ENCODE peak calls at places on chromosomes 4 and X, in five cellular contexts. E is upper lobe of right lung, X is endodermal cell, V is skeletal muscle cell, M is astrocyte of the spinal cord. D is an unnamed sample.

GRCh38 chr4:76377922-76378321 is 43.0 kb downstream of the CCDC158 start:
- DNase-seq in X (peak), E (peak), M (peak), V (no peak), D (no peak)

GRCh38 chrX:101191217-101191750 is 28.3 kb upstream of the DRP2 start:
- DNase-seq in E (peak), M (no peak), X (peak), V (no peak), D (no peak)

GRCh38 chrX:93673056-93673868 is at the start of gene NAP1L3:
- DNase-seq in E (peak), V (peak), X (peak), M (peak), D (no peak)

GRCh38 chr4:100026066-100026465 is 76.0 kb upstream of the H2AZ1 start:
- DNase-seq in V (no peak), X (no peak), E (no peak), M (no peak), D (no peak)

GRCh38 chrX:9627827-9628406 is 137.7 kb downstream of the GPR143 start:
- DNase-seq in M (no peak), E (no peak), X (no peak), V (no peak), D (peak)

GRCh38 chr4:42767669-42768068 is 110.8 kb upstream of the ATP8A1 start:
- DNase-seq in E (no peak), V (no peak), X (peak), M (no peak), D (no peak)

GRCh38 chrX:11438767-11439166 is 145.6 kb downstream of the AMELX start:
- DNase-seq in X (no peak), V (peak), E (no peak), M (peak), D (no peak)

GRCh38 chrX:10007604-10008003 is 40.4 kb downstream of the CLDN34 start:
- DNase-seq in M (no peak), E (no peak), V (no peak), X (no peak), D (no peak)

GRCh38 chr4:33616121-33616520 is 2628.2 kb downstream of the ARAP2 start:
- DNase-seq in E (no peak), M (no peak), V (no peak), X (no peak), D (no peak)

GRCh38 chr4:144514736-144515135 is 131.2 kb upstream of the HHIP start:
- DNase-seq in E (no peak), X (no peak), V (no peak), M (no peak), D (no peak)

GRCh38 chr4:128831526-128832252 is 22.2 kb downstream of the JADE1 start:
- DNase-seq in X (peak), E (no peak), M (peak), V (no peak), D (no peak)

GRCh38 chrX:107571296-107571998 is 56.9 kb upstream of the PRPS1 start:
- DNase-seq in X (no peak), E (no peak), V (peak), M (peak), D (peak)

GRCh38 chr4:77226939-77227705 is 70.1 kb downstream of the CCNG2 start:
- DNase-seq in M (no peak), E (no peak), V (no peak), X (no peak), D (no peak)

GRCh38 chr4:106690487-106690886 is 321.9 kb upstream of the GIMD1 start:
- DNase-seq in M (peak), E (no peak), X (no peak), V (no peak), D (peak)

GRCh38 chr4:31125061-31125460 is 404.9 kb downstream of the PCDH7 start:
- DNase-seq in M (no peak), V (no peak), E (no peak), X (no peak), D (no peak)

GRCh38 chr4:18695733-18696527 is 674.4 kb upstream of the LCORL start:
- DNase-seq in M (no peak), E (no peak), V (no peak), X (peak), D (no peak)

GRCh38 chrX:2696698-2697215 is 5.7 kb downstream of the CD99 start:
- DNase-seq in V (peak), E (no peak), X (no peak), M (peak), D (no peak)

GRCh38 chr4:168433576-168433975 is 46.7 kb downstream of the DDX60L start:
- DNase-seq in V (no peak), E (no peak), X (no peak), M (no peak), D (no peak)

DNA sequence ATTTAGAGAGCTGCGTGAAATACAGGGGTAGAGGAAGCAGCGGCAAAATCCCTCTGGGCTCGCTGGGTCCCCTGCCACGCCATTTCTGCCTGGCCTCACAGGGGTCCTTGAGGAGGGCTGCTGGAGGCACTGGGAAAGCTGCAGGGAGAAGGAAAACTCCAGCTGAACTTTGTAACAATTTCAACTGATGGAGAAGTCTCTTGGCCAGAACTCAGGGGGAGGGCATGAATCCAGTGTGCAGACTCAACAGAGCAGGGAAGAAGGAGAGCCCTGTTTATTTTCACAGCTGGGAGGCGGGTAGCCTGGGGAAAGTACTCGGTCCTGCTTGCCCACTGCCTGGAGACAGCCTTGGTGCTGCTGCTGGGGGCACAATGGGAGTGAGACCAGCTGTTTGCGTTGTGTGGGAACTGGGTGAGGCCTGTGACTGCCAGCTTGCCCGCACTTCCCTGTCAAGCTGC is 93.2 kb upstream of the MAPK10 start:
- DNase-seq in M (peak), E (no peak), V (no peak), X (no peak), D (no peak)
- H3K4me3 ChIP-seq in M (peak), E (peak), V (no peak), X (no peak), D (no peak)

GRCh38 chr4:160848901-160849735 is 1314.7 kb downstream of the FSTL5 start:
- DNase-seq in X (peak), E (no peak), M (peak), V (peak), D (no peak)
- H3K4me3 ChIP-seq in X (no peak), E (no peak), M (peak), V (no peak), D (no peak)

DNA sequence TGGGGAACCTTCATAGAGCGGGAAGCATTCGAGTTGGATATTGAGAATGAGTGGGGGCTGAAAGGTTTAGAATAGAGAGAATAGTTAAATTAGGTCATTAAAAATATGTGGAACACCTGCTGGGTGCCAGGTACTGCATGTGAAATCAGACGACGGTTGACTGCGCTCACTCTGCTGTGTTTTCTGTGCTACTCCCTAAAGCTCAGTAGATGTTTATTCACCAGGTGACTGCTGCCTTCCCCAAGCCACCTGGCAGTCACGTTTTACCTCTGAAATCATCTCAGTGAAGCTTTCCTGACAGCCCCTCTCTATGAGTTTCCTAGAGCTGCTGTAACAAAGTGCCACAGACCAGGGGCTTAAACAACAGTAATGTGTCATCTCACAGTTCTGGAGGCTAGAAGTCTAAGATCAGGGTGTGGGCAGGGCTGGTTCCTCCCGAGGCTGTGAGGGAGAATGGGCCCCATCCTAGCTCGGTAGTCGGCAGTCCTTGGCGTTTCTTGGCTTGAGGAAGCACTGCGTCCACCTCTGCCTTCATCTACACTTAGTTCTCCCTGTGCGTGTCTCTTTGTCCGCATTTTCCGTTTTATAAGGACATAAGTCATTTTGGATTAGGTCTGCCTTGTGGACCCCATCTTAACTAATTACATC is 25.3 kb downstream of the ADD1 start:
- DNase-seq in E (no peak), M (no peak), V (no peak), X (no peak), D (no peak)
- H3K4me3 ChIP-seq in E (peak), M (no peak), V (no peak), X (peak), D (no peak)

GRCh38 chr4:6272863-6273660 is 3.4 kb downstream of the WFS1 start:
- DNase-seq in X (no peak), V (no peak), M (peak), E (no peak), D (peak)

GRCh38 chr4:6270691-6271121 is 1.1 kb downstream of the WFS1 start:
- DNase-seq in E (no peak), M (peak), V (no peak), X (no peak), D (no peak)

GRCh38 chr4:6271206-6271605 is 1.6 kb downstream of the WFS1 start:
- DNase-seq in V (no peak), X (no peak), M (no peak), E (no peak), D (no peak)

GRCh38 chr4:6273661-6273990 is 4.0 kb downstream of the WFS1 start:
- DNase-seq in V (no peak), X (no peak), M (no peak), E (no peak), D (no peak)

DNA sequence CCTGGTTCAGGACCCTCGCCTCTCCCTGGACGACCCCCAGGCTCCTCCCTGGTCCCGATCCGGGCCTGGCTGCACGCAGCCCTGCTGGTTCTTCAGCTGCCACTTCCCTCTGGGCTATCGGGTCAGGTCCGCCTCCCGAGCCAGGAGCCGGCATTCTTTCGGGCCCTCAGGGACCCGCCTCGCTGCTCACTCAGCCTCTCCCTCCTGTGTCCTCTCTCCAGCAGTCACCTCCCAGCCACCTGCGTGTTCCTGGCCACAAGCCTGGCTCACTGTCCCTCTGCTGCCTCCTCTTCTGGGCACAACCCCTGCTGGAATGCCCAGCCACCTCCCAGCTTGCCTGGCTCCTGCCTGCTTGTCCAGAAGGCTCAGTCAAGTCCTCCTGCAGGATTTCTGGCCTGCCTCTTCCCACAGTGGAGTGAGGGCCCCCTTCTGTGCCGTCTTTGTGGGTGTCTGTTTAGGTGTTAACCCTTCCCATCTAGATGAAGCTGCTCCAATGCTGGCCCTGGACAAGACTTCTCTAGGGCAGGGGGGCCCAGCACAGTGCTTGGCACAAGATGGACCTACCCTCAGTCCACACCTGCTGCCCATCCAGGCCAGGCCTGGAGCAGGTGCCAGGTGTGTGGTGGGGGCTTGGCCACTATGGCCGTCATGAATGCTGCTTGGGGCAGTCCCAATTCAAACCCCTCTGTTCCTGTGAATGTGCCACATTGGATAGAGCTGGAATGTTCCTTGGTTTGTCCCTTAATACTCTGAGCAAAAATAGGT is 2.2 kb downstream of the WFS1 start:
- DNase-seq in E (peak), X (no peak), V (no peak), M (no peak), D (no peak)
- H3K4me3 ChIP-seq in E (peak), X (no peak), V (no peak), M (no peak), D (no peak)

GRCh38 chr4:182246401-182247205 is 3.4 kb downstream of the TENM3 start:
- DNase-seq in M (no peak), X (no peak), E (no peak), V (no peak), D (no peak)
- H3K4me3 ChIP-seq in M (no peak), X (no peak), E (no peak), V (no peak), D (no peak)

D was measured in AG04449.